ENCODE peak calls at places on chromosomes 1 and 21, in ten cellular contexts. One of them, this sample, is unnamed.

GRCh38 chr1:23168079-23168461 is 586 bp downstream of the LUZP1 start:
- DNase-seq in neuronal stem cell: no peak
- DNase-seq in GM12891: no peak
- DNase-seq in T-helper 9 cell: peak
- DNase-seq in activated CD4-positive, alpha-beta T cell treated with anti-CD3 and anti-CD28 coated beads for 48 hours: peak
- DNase-seq in osteocyte: no peak
- DNase-seq in activated naive CD8-positive, alpha-beta T cell treated with anti-CD3 and anti-CD28 coated beads, Interleukin-2, amount 10 ng/mL, durations not matched to agents 7 days and 5 days: peak
- DNase-seq in HT-29: no peak
- DNase-seq in Right ventricle myocardium superior: peak
- DNase-seq in AG09309: no peak
- DNase-seq in this sample: no peak

GRCh38 chr1:183810172-183810571 is 5.3 kb downstream of the RGL1 start:
- DNase-seq in GM12891: no peak
- DNase-seq in osteocyte: no peak
- DNase-seq in T-helper 9 cell: no peak
- DNase-seq in AG09309: no peak
- DNase-seq in activated naive CD8-positive, alpha-beta T cell treated with anti-CD3 and anti-CD28 coated beads, Interleukin-2, amount 10 ng/mL, durations not matched to agents 7 days and 5 days: no peak
- DNase-seq in HT-29: no peak
- DNase-seq in neuronal stem cell: no peak
- DNase-seq in Right ventricle myocardium superior: no peak
- DNase-seq in activated CD4-positive, alpha-beta T cell treated with anti-CD3 and anti-CD28 coated beads for 48 hours: no peak
- DNase-seq in this sample: no peak

GRCh38 chr1:116852910-116853309 is 56.8 kb upstream of the PTGFRN start:
- DNase-seq in osteocyte: no peak
- DNase-seq in GM12891: no peak
- DNase-seq in AG09309: no peak
- DNase-seq in neuronal stem cell: no peak
- DNase-seq in activated naive CD8-positive, alpha-beta T cell treated with anti-CD3 and anti-CD28 coated beads, Interleukin-2, amount 10 ng/mL, durations not matched to agents 7 days and 5 days: no peak
- DNase-seq in activated CD4-positive, alpha-beta T cell treated with anti-CD3 and anti-CD28 coated beads for 48 hours: no peak
- DNase-seq in HT-29: peak
- DNase-seq in Right ventricle myocardium superior: no peak
- DNase-seq in T-helper 9 cell: no peak
- DNase-seq in this sample: peak

GRCh38 chr21:35438643-35439404 is 389.7 kb upstream of the RUNX1 start:
- DNase-seq in activated CD4-positive, alpha-beta T cell treated with anti-CD3 and anti-CD28 coated beads for 48 hours: peak
- DNase-seq in activated naive CD8-positive, alpha-beta T cell treated with anti-CD3 and anti-CD28 coated beads, Interleukin-2, amount 10 ng/mL, durations not matched to agents 7 days and 5 days: no peak
- DNase-seq in GM12891: no peak
- DNase-seq in neuronal stem cell: no peak
- DNase-seq in AG09309: no peak
- DNase-seq in Right ventricle myocardium superior: no peak
- DNase-seq in osteocyte: no peak
- DNase-seq in HT-29: no peak
- DNase-seq in T-helper 9 cell: no peak
- DNase-seq in this sample: no peak

GRCh38 chr1:101216623-101217022 is 20.2 kb upstream of the S1PR1 start:
- DNase-seq in neuronal stem cell: no peak
- DNase-seq in osteocyte: no peak
- DNase-seq in activated CD4-positive, alpha-beta T cell treated with anti-CD3 and anti-CD28 coated beads for 48 hours: no peak
- DNase-seq in activated naive CD8-positive, alpha-beta T cell treated with anti-CD3 and anti-CD28 coated beads, Interleukin-2, amount 10 ng/mL, durations not matched to agents 7 days and 5 days: no peak
- DNase-seq in AG09309: no peak
- DNase-seq in HT-29: peak
- DNase-seq in T-helper 9 cell: no peak
- DNase-seq in Right ventricle myocardium superior: no peak
- DNase-seq in GM12891: no peak
- DNase-seq in this sample: peak

GRCh38 chr1:85229574-85230097 is 28.8 kb upstream of the SYDE2 start:
- DNase-seq in activated naive CD8-positive, alpha-beta T cell treated with anti-CD3 and anti-CD28 coated beads, Interleukin-2, amount 10 ng/mL, durations not matched to agents 7 days and 5 days: no peak
- DNase-seq in T-helper 9 cell: no peak
- DNase-seq in activated CD4-positive, alpha-beta T cell treated with anti-CD3 and anti-CD28 coated beads for 48 hours: no peak
- DNase-seq in neuronal stem cell: no peak
- DNase-seq in GM12891: no peak
- DNase-seq in AG09309: no peak
- DNase-seq in Right ventricle myocardium superior: no peak
- DNase-seq in osteocyte: no peak
- DNase-seq in HT-29: peak
- DNase-seq in this sample: no peak

GRCh38 chr1:91846007-91846620 is 39.8 kb downstream of the TGFBR3 start:
- DNase-seq in activated naive CD8-positive, alpha-beta T cell treated with anti-CD3 and anti-CD28 coated beads, Interleukin-2, amount 10 ng/mL, durations not matched to agents 7 days and 5 days: no peak
- DNase-seq in AG09309: no peak
- DNase-seq in osteocyte: no peak
- DNase-seq in activated CD4-positive, alpha-beta T cell treated with anti-CD3 and anti-CD28 coated beads for 48 hours: no peak
- DNase-seq in Right ventricle myocardium superior: no peak
- DNase-seq in HT-29: peak
- DNase-seq in T-helper 9 cell: no peak
- DNase-seq in neuronal stem cell: no peak
- DNase-seq in GM12891: peak
- DNase-seq in this sample: no peak

GRCh38 chr1:33612877-33613487 is 140.5 kb downstream of the ZSCAN20 start:
- DNase-seq in GM12891: peak
- DNase-seq in T-helper 9 cell: no peak
- DNase-seq in AG09309: peak
- DNase-seq in HT-29: peak
- DNase-seq in activated CD4-positive, alpha-beta T cell treated with anti-CD3 and anti-CD28 coated beads for 48 hours: peak
- DNase-seq in neuronal stem cell: peak
- DNase-seq in Right ventricle myocardium superior: peak
- DNase-seq in activated naive CD8-positive, alpha-beta T cell treated with anti-CD3 and anti-CD28 coated beads, Interleukin-2, amount 10 ng/mL, durations not matched to agents 7 days and 5 days: no peak
- DNase-seq in osteocyte: no peak
- DNase-seq in this sample: peak

GRCh38 chr1:15304708-15305326 is 57.8 kb downstream of the FHAD1 start:
- DNase-seq in HT-29: peak
- DNase-seq in osteocyte: no peak
- DNase-seq in Right ventricle myocardium superior: peak
- DNase-seq in activated naive CD8-positive, alpha-beta T cell treated with anti-CD3 and anti-CD28 coated beads, Interleukin-2, amount 10 ng/mL, durations not matched to agents 7 days and 5 days: peak
- DNase-seq in AG09309: no peak
- DNase-seq in neuronal stem cell: peak
- DNase-seq in T-helper 9 cell: peak
- DNase-seq in GM12891: peak
- DNase-seq in activated CD4-positive, alpha-beta T cell treated with anti-CD3 and anti-CD28 coated beads for 48 hours: peak
- DNase-seq in this sample: peak

GRCh38 chr1:234579967-234580366 is 30.0 kb downstream of the IRF2BP2 start:
- DNase-seq in T-helper 9 cell: no peak
- DNase-seq in Right ventricle myocardium superior: no peak
- DNase-seq in activated CD4-positive, alpha-beta T cell treated with anti-CD3 and anti-CD28 coated beads for 48 hours: no peak
- DNase-seq in GM12891: no peak
- DNase-seq in osteocyte: no peak
- DNase-seq in activated naive CD8-positive, alpha-beta T cell treated with anti-CD3 and anti-CD28 coated beads, Interleukin-2, amount 10 ng/mL, durations not matched to agents 7 days and 5 days: no peak
- DNase-seq in neuronal stem cell: no peak
- DNase-seq in AG09309: no peak
- DNase-seq in HT-29: peak
- DNase-seq in this sample: no peak

GRCh38 chr1:9721606-9722377 is 70.3 kb downstream of the PIK3CD start:
- DNase-seq in AG09309: no peak
- DNase-seq in Right ventricle myocardium superior: no peak
- DNase-seq in GM12891: peak
- DNase-seq in osteocyte: no peak
- DNase-seq in activated naive CD8-positive, alpha-beta T cell treated with anti-CD3 and anti-CD28 coated beads, Interleukin-2, amount 10 ng/mL, durations not matched to agents 7 days and 5 days: peak
- DNase-seq in HT-29: peak
- DNase-seq in T-helper 9 cell: peak
- DNase-seq in activated CD4-positive, alpha-beta T cell treated with anti-CD3 and anti-CD28 coated beads for 48 hours: peak
- DNase-seq in neuronal stem cell: peak
- DNase-seq in this sample: peak

GRCh38 chr1:174815036-174815435 is 184.7 kb upstream of the CACYBP start:
- DNase-seq in activated naive CD8-positive, alpha-beta T cell treated with anti-CD3 and anti-CD28 coated beads, Interleukin-2, amount 10 ng/mL, durations not matched to agents 7 days and 5 days: no peak
- DNase-seq in AG09309: no peak
- DNase-seq in T-helper 9 cell: no peak
- DNase-seq in activated CD4-positive, alpha-beta T cell treated with anti-CD3 and anti-CD28 coated beads for 48 hours: peak
- DNase-seq in GM12891: no peak
- DNase-seq in osteocyte: no peak
- DNase-seq in HT-29: peak
- DNase-seq in Right ventricle myocardium superior: no peak
- DNase-seq in neuronal stem cell: no peak
- DNase-seq in this sample: no peak